ENCODE peak calls at places on chromosome 16, in five cellular contexts. One of them, this sample, is unnamed.

GRCh38 chr16:80231888-80232287 is 308.9 kb upstream of the DYNLRB2 start:
- DNase-seq in K562: no peak
- DNase-seq in GM12878: peak; percentile 39
- DNase-seq in HepG2: peak; percentile 48
- DNase-seq in WTC11: no peak
- DNase-seq in this sample: no peak

GRCh38 chr16:8818499-8819270 is 21.0 kb downstream of the PMM2 start:
- DNase-seq in K562: no peak
- DNase-seq in HepG2: no peak
- DNase-seq in GM12878: peak; percentile 57
- DNase-seq in WTC11: no peak
- DNase-seq in this sample: no peak

GRCh38 chr16:30923554-30924085 is at the start of gene FBXL19:
- DNase-seq in K562: no peak
- DNase-seq in GM12878: no peak
- DNase-seq in HepG2: no peak
- DNase-seq in WTC11: peak; percentile 68
- DNase-seq in this sample: no peak

GRCh38 chr16:88911148-88911945 is 44.9 kb upstream of the PABPN1L start:
- DNase-seq in HepG2: no peak
- DNase-seq in GM12878: no peak
- DNase-seq in K562: no peak
- DNase-seq in WTC11: no peak
- DNase-seq in this sample: no peak

GRCh38 chr16:26795184-26795583 is 271.5 kb upstream of the C16orf82 start:
- DNase-seq in HepG2: no peak
- DNase-seq in GM12878: no peak
- DNase-seq in K562: peak; percentile 12
- DNase-seq in WTC11: peak; percentile 26
- DNase-seq in this sample: peak; percentile 3

GRCh38 chr16:86350289-86350688 is 160.0 kb upstream of the FOXF1 start:
- DNase-seq in WTC11: no peak
- DNase-seq in K562: no peak
- DNase-seq in HepG2: no peak
- DNase-seq in GM12878: no peak
- DNase-seq in this sample: no peak

GRCh38 chr16:3959148-3959547 is 78.6 kb upstream of the CREBBP start:
- DNase-seq in K562: no peak
- DNase-seq in WTC11: no peak
- DNase-seq in GM12878: no peak
- DNase-seq in HepG2: no peak
- DNase-seq in this sample: no peak

GRCh38 chr16:54540525-54541180 is 254.1 kb upstream of the IRX3 start:
- DNase-seq in HepG2: no peak
- DNase-seq in GM12878: no peak
- DNase-seq in WTC11: no peak
- DNase-seq in K562: no peak
- DNase-seq in this sample: no peak

GRCh38 chr16:31134625-31135534 is 647 bp downstream of the PRSS8 start:
- DNase-seq in K562: peak; percentile 48
- DNase-seq in HepG2: no peak
- DNase-seq in GM12878: no peak
- DNase-seq in WTC11: peak; percentile 63
- DNase-seq in this sample: peak; percentile 66

GRCh38 chr16:57278494-57278893 is 6.0 kb downstream of the PLLP start:
- DNase-seq in K562: no peak
- DNase-seq in HepG2: no peak
- DNase-seq in WTC11: no peak
- DNase-seq in GM12878: no peak
- DNase-seq in this sample: no peak

GRCh38 chr16:25030420-25031131 is 15.4 kb upstream of the ARHGAP17 start:
- DNase-seq in K562: no peak
- DNase-seq in WTC11: no peak
- DNase-seq in HepG2: no peak
- DNase-seq in GM12878: no peak
- DNase-seq in this sample: no peak

GRCh38 chr16:87076950-87077749 is 240.0 kb downstream of the C16orf95 start:
- DNase-seq in HepG2: peak; percentile 63
- DNase-seq in K562: peak; percentile 73
- DNase-seq in WTC11: peak; percentile 90
- DNase-seq in GM12878: no peak
- DNase-seq in this sample: peak; percentile 91

GRCh38 chr16:68229431-68230175 is 6.3 kb downstream of the ESRP2 start:
- DNase-seq in HepG2: peak; percentile 64
- DNase-seq in WTC11: peak; percentile 61
- DNase-seq in K562: peak; percentile 59
- DNase-seq in GM12878: no peak
- DNase-seq in this sample: peak; percentile 77

GRCh38 chr16:84426804-84427203 is 58.5 kb downstream of the ATP2C2 start:
- DNase-seq in WTC11: no peak
- DNase-seq in HepG2: no peak
- DNase-seq in K562: no peak
- DNase-seq in GM12878: no peak
- DNase-seq in this sample: no peak

GRCh38 chr16:84425696-84426095 is 57.4 kb downstream of the ATP2C2 start:
- DNase-seq in GM12878: no peak
- DNase-seq in K562: no peak
- DNase-seq in HepG2: no peak
- DNase-seq in WTC11: no peak
- DNase-seq in this sample: no peak

GRCh38 chr16:84421938-84422220 is 53.5 kb downstream of the ATP2C2 start:
- DNase-seq in WTC11: no peak
- DNase-seq in K562: no peak
- DNase-seq in HepG2: no peak
- DNase-seq in GM12878: no peak
- DNase-seq in this sample: no peak

GRCh38 chr16:84421081-84421937 is 53.0 kb downstream of the ATP2C2 start:
- DNase-seq in GM12878: no peak
- DNase-seq in HepG2: no peak
- DNase-seq in K562: no peak
- DNase-seq in WTC11: no peak
- DNase-seq in this sample: no peak

DNA sequence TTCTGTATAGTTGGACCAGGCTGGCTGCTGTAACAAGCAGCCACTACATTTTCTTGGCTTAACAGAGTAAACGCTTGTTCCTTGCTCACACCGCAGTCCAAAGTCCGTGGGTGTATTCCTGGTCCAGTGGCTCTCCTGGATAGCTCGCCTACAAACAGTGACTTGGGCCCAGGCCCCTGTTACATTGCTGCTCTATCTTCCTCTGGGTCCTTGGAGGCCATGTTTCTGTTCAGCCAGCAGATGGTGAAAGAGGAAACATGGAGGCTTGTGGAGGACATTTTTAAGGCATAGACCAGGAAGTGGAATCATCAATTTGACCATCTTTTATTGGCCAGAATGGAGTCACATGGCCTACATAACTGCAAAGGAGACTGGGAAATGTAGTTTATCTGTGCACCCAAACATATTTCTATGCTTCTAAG is 55.1 kb downstream of the ATP2C2 start:
- DNase-seq in WTC11: no peak
- DNase-seq in HepG2: peak; percentile 67
- DNase-seq in GM12878: peak; percentile 11
- DNase-seq in K562: peak; percentile 72
- DNase-seq in this sample: no peak
- TF ChIP-seq ATF2 in WTC11: no peak
- TF ChIP-seq ATF2 in HepG2: no peak
- TF ChIP-seq ATF2 in GM12878: no peak
- TF ChIP-seq ATF2 in K562: no peak
- TF ChIP-seq ATF2 in this sample: no peak

GRCh38 chr16:17277981-17278381 is 192.8 kb downstream of the XYLT1 start:
- DNase-seq in HepG2: peak; percentile 38
- DNase-seq in WTC11: peak; percentile 62
- DNase-seq in GM12878: no peak
- DNase-seq in K562: peak; percentile 22
- DNase-seq in this sample: peak; percentile 59
- TF ChIP-seq ATF2 in HepG2: no peak
- TF ChIP-seq ATF2 in WTC11: no peak
- TF ChIP-seq ATF2 in GM12878: no peak
- TF ChIP-seq ATF2 in K562: no peak
- TF ChIP-seq ATF2 in this sample: no peak

GRCh38 chr16:56257666-56258359 is 66.5 kb downstream of the GNAO1 start:
- DNase-seq in WTC11: no peak
- DNase-seq in HepG2: no peak
- DNase-seq in GM12878: no peak
- DNase-seq in K562: no peak
- DNase-seq in this sample: no peak

GRCh38 chr16:56259425-56259779 is 68.1 kb downstream of the GNAO1 start:
- DNase-seq in HepG2: no peak
- DNase-seq in GM12878: no peak
- DNase-seq in K562: no peak
- DNase-seq in WTC11: no peak
- DNase-seq in this sample: no peak

GRCh38 chr16:56255904-56256303 is 64.6 kb downstream of the GNAO1 start:
- DNase-seq in WTC11: no peak
- DNase-seq in GM12878: no peak
- DNase-seq in K562: no peak
- DNase-seq in HepG2: no peak
- DNase-seq in this sample: no peak

GRCh38 chr16:56258508-56259424 is 67.5 kb downstream of the GNAO1 start:
- DNase-seq in GM12878: no peak
- DNase-seq in K562: no peak
- DNase-seq in HepG2: peak; percentile 82
- DNase-seq in WTC11: no peak
- DNase-seq in this sample: no peak

DNA sequence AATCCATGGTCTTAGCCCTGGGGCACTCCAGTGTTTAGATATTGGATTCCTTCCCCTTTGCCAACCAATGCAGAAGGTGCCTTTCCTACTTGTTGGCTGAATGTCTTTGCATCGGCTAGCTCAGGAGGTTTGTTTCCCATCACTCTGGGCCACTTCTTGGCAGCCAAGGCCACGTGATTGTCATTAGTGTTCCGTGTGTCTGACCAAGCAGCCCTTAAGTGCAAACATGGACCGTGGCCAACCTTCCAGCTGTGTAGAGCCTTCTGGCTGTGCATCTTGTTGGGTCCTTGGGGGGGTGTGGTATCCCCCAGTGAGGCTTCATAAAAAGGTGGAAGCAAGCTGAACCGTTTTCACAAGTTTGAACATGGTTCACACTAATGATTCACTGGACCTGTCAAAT is 66.0 kb downstream of the GNAO1 start:
- DNase-seq in K562: no peak
- DNase-seq in HepG2: no peak
- DNase-seq in GM12878: no peak
- DNase-seq in WTC11: no peak
- DNase-seq in this sample: no peak
- TF ChIP-seq ATF2 in K562: no peak
- TF ChIP-seq ATF2 in HepG2: no peak
- TF ChIP-seq ATF2 in GM12878: no peak
- TF ChIP-seq ATF2 in WTC11: no peak
- TF ChIP-seq ATF2 in this sample: no peak

GRCh38 chr16:19446300-19446846 is 28.7 kb downstream of the TMC5 start:
- DNase-seq in GM12878: no peak
- DNase-seq in WTC11: no peak
- DNase-seq in K562: no peak
- DNase-seq in HepG2: no peak
- DNase-seq in this sample: no peak

GRCh38 chr16:19450186-19450585 is 32.5 kb downstream of the TMC5 start:
- DNase-seq in WTC11: no peak
- DNase-seq in HepG2: no peak
- DNase-seq in K562: no peak
- DNase-seq in GM12878: no peak
- DNase-seq in this sample: no peak

GRCh38 chr16:19443659-19444058 is 26.0 kb downstream of the TMC5 start:
- DNase-seq in K562: no peak
- DNase-seq in WTC11: no peak
- DNase-seq in GM12878: no peak
- DNase-seq in HepG2: no peak
- DNase-seq in this sample: no peak

DNA sequence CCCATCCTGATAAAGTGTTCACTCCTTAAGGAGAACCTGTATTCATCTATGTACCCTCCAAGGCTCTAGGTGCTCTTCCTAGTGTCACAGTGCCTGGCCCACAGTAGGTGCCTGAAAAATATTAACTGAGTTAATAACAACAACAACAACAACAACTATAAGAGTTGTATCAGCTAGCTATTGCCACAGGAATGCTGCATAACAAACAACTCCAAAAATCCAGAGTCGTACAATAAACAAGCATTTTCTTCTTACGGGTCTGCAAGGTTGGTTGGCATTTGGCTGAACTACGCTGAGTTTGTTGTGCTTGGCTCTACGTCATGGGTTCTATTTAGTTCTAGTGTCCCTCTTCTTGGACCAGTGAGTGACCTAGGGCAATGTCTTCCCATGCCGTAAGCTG is 29.2 kb downstream of the TMC5 start:
- DNase-seq in K562: no peak
- DNase-seq in HepG2: no peak
- DNase-seq in GM12878: no peak
- DNase-seq in WTC11: no peak
- DNase-seq in this sample: no peak
- TF ChIP-seq ATF2 in K562: no peak
- TF ChIP-seq ATF2 in HepG2: no peak
- TF ChIP-seq ATF2 in GM12878: no peak
- TF ChIP-seq ATF2 in WTC11: no peak
- TF ChIP-seq ATF2 in this sample: no peak

GRCh38 chr16:67014641-67015315 is 14.2 kb upstream of the CBFB start:
- DNase-seq in WTC11: no peak
- DNase-seq in HepG2: no peak
- DNase-seq in K562: no peak
- DNase-seq in GM12878: no peak
- DNase-seq in this sample: no peak
- TF ChIP-seq ATF2 in WTC11: no peak
- TF ChIP-seq ATF2 in HepG2: no peak
- TF ChIP-seq ATF2 in K562: no peak
- TF ChIP-seq ATF2 in GM12878: no peak
- TF ChIP-seq ATF2 in this sample: no peak

This sample was measured in H1.